ENCODE peak calls at places on chromosomes 6 and 20, in four cellular contexts. L, C, E and U are unnamed samples.
A peak's percentile ranks its signal among the peaks of the same experiment; 100 is the strongest.

GRCh38 chr20:49140834-49141233 is 47.3 kb downstream of the STAU1 start:
- DNase-seq in E (no peak), C (no peak), L (no peak), U (no peak)

GRCh38 chr6:16139541-16139940 is 10.7 kb downstream of the MYLIP start:
- DNase-seq in C (no peak), L (no peak), E (no peak), U (no peak)

GRCh38 chr20:37299718-37300529 is 10.5 kb downstream of the MANBAL start:
- DNase-seq in L (peak; percentile 65), E (no peak), C (no peak), U (no peak)

GRCh38 chr20:17470521-17470920 is 60.7 kb downstream of the BFSP1 start:
- DNase-seq in E (no peak), C (no peak), L (no peak), U (no peak)

GRCh38 chr6:130997061-130997753 is 65.8 kb downstream of the EPB41L2 start:
- DNase-seq in C (no peak), E (no peak), L (peak; percentile 56), U (peak; percentile 60)

GRCh38 chr6:17179246-17180073 is 77.6 kb downstream of the STMND1 start:
- DNase-seq in C (no peak), L (peak; percentile 68), E (no peak), U (no peak)

GRCh38 chr6:82182756-82183155 is 64.8 kb downstream of the IBTK start:
- DNase-seq in E (no peak), L (peak; percentile 70), C (no peak), U (peak; percentile 4)

GRCh38 chr6:43938178-43939101 is 168.4 kb downstream of the VEGFA start:
- DNase-seq in L (no peak), E (peak; percentile 20), C (no peak), U (peak; percentile 41)

GRCh38 chr6:25893778-25894177 is 19.7 kb upstream of the SLC17A3 start:
- DNase-seq in L (no peak), C (no peak), E (no peak), U (no peak)

GRCh38 chr6:25895773-25896172 is 21.7 kb upstream of the SLC17A3 start:
- DNase-seq in C (no peak), E (no peak), L (no peak), U (no peak)

GRCh38 chr6:25886066-25886465 is 12.0 kb upstream of the SLC17A3 start:
- DNase-seq in C (no peak), L (no peak), E (no peak), U (no peak)

GRCh38 chr6:25892877-25893276 is 18.8 kb upstream of the SLC17A3 start:
- DNase-seq in E (no peak), L (no peak), C (no peak), U (no peak)

GRCh38 chr6:25889877-25890853 is 16.1 kb upstream of the SLC17A3 start:
- DNase-seq in L (peak; percentile 17), E (no peak), C (no peak), U (peak; percentile 67)
- H3K56ac ChIP-seq in L (no peak overlapping the region), E (no peak overlapping the region), C (no peak overlapping the region), U (no peak overlapping the region)

GRCh38 chr20:63255911-63256704 is 1.8 kb upstream of the NKAIN4 start:
- DNase-seq in C (no peak), L (no peak), E (no peak), U (no peak)

GRCh38 chr20:63254536-63255384 is 497 bp upstream of the NKAIN4 start:
- DNase-seq in C (no peak), E (peak; percentile 71), L (no peak), U (peak; percentile 43)

GRCh38 chr20:63257629-63258028 is 3.4 kb upstream of the NKAIN4 start:
- DNase-seq in C (no peak), L (no peak), E (no peak), U (no peak)

GRCh38 chr20:63258826-63259225 is 4.6 kb upstream of the NKAIN4 start:
- DNase-seq in L (no peak), C (no peak), E (no peak), U (no peak)

DNA sequence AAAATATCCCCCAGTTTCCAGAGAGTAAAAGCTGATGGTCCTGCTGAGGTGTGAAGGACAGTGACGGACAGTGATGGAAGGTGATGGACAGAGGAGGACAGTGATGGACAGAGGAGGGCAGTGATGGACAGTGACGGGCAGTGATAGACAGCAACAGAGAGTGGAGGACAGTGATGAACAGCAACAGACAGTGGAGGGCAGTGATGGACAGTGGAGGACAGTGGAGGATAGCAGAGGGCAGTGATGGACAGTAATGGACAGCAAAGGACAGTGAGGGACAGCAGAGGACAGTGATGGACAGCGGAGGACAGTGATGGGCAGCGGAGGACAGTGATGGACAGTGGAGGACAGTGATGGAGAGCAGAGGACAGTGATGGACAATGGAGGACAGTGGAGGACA is 2.7 kb upstream of the NKAIN4 start:
- DNase-seq in E (no peak), C (no peak), L (no peak), U (no peak)
- H3K56ac ChIP-seq in E (no peak overlapping the region), C (no peak overlapping the region), L (no peak overlapping the region), U (peak overlapping the region; percentile 49)

GRCh38 chr6:41780623-41781301 is at the start of gene PRICKLE4:
- DNase-seq in E (no peak), L (no peak), C (no peak), U (peak; percentile 22)
- H3K56ac ChIP-seq in E (no peak within 1 kb of the TSS), L (no peak within 1 kb of the TSS), C (no peak within 1 kb of the TSS), U (peak within 1 kb of the TSS; percentile 87)

GRCh38 chr20:61372151-61373054 is 120.3 kb downstream of the CDH4 start:
- DNase-seq in C (no peak), L (no peak), E (no peak), U (no peak)

GRCh38 chr20:61373055-61373399 is 121.0 kb downstream of the CDH4 start:
- DNase-seq in C (no peak), L (no peak), E (no peak), U (no peak)

GRCh38 chr20:61371501-61372150 is 119.6 kb downstream of the CDH4 start:
- DNase-seq in L (peak; percentile 5), C (no peak), E (no peak), U (no peak)

GRCh38 chr20:61370841-61371303 is 118.8 kb downstream of the CDH4 start:
- DNase-seq in C (no peak), E (no peak), L (no peak), U (no peak)

DNA sequence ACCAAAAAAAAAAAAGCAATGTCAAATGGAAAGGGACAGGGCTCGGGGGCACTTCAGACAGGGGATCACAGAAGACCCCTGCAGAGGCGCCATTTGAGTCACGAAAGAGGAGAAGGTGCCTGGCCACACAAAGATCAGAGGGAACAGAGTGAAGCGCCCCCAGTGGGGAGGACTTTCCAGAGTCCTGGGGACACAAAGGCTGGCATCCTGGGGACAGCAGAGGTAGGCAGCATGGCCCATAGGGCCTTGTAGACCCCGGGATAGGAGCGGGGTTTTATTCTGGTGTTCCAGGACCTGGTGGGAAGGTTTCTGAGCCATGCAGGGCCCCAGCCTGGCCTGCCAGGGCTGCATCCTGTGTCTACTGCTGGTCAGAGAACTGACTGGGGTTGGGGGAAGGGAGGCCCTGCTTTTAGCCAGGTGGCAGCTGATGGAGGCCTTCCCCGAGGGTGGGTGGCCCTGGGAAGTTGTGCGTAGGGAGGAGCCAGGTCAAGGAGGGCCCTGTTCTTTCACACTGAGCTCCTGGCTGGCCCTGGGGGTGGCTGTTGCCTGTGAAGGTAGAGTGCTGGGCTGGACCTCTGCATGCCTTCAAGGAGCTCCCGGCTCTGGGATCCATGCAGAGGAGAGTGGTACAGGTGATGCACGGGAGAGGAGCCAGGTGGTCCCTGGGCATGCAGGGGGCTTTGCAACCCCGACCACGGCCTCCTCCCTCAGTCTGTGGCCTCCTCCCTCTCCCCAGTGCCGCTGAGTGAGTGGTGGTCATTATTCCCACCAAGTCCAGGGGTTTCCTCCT is 117.9 kb downstream of the CDH4 start:
- DNase-seq in E (no peak), L (no peak), C (no peak), U (no peak)
- H3K56ac ChIP-seq in E (no peak overlapping the region), L (no peak overlapping the region), C (no peak overlapping the region), U (peak overlapping the region; percentile 25)

GRCh38 chr6:55469829-55470438 is 109.1 kb downstream of the HMGCLL1 start:
- DNase-seq in C (no peak), E (no peak), L (no peak), U (no peak)

GRCh38 chr6:55473722-55474121 is 105.3 kb downstream of the HMGCLL1 start:
- DNase-seq in E (no peak), C (no peak), L (no peak), U (no peak)

GRCh38 chr6:55474386-55474785 is 104.6 kb downstream of the HMGCLL1 start:
- DNase-seq in L (peak; percentile 10), E (no peak), C (no peak), U (no peak)
- H3K56ac ChIP-seq in L (no peak overlapping the region), E (no peak overlapping the region), C (no peak overlapping the region), U (no peak overlapping the region)